ENCODE peak calls at places on chromosome 22, in four cellular contexts. U, T, V and H are unnamed samples.

GRCh38 chr22:47963660-47964059 is 1201.2 kb downstream of the TBC1D22A start:
- DNase-seq in T (no peak), U (no peak), V (no peak), H (no peak)

GRCh38 chr22:42743501-42743991 is 22.9 kb upstream of the A4GALT start:
- DNase-seq in T (no peak), V (no peak), U (peak), H (no peak)

GRCh38 chr22:20591295-20591645 is 83.9 kb downstream of the MED15 start:
- DNase-seq in U (no peak), T (no peak), V (no peak), H (no peak)

GRCh38 chr22:33747576-33748180 is 172.6 kb downstream of the LARGE1 start:
- DNase-seq in T (no peak), U (no peak), V (no peak), H (peak)

GRCh38 chr22:35761037-35761436 is 43.4 kb downstream of the APOL5 start:
- DNase-seq in T (no peak), V (no peak), U (peak), H (peak)

GRCh38 chr22:32828561-32828960 is 27.1 kb downstream of the TIMP3 start:
- DNase-seq in V (no peak), U (no peak), T (no peak), H (no peak)

GRCh38 chr22:41197046-41197807 is 7.9 kb upstream of the L3MBTL2 start:
- DNase-seq in V (peak), T (peak), U (peak), H (peak)

GRCh38 chr22:37089451-37089850 is 20.1 kb downstream of the TMPRSS6 start:
- DNase-seq in V (peak), U (no peak), T (no peak), H (no peak)

GRCh38 chr22:45224988-45225731 is 15.5 kb downstream of the KIAA0930 start:
- DNase-seq in V (no peak), T (no peak), U (no peak), H (no peak)

GRCh38 chr22:50726643-50727340 is 11.2 kb upstream of the ACR start:
- DNase-seq in U (peak), T (no peak), V (no peak), H (no peak)

GRCh38 chr22:23212061-23213030 is 32.0 kb downstream of the BCR start:
- DNase-seq in V (no peak), T (no peak), U (no peak), H (no peak)

GRCh38 chr22:20034143-20034542 is 13.2 kb downstream of the TANGO2 start:
- DNase-seq in U (no peak), V (no peak), T (no peak), H (no peak)

DNA sequence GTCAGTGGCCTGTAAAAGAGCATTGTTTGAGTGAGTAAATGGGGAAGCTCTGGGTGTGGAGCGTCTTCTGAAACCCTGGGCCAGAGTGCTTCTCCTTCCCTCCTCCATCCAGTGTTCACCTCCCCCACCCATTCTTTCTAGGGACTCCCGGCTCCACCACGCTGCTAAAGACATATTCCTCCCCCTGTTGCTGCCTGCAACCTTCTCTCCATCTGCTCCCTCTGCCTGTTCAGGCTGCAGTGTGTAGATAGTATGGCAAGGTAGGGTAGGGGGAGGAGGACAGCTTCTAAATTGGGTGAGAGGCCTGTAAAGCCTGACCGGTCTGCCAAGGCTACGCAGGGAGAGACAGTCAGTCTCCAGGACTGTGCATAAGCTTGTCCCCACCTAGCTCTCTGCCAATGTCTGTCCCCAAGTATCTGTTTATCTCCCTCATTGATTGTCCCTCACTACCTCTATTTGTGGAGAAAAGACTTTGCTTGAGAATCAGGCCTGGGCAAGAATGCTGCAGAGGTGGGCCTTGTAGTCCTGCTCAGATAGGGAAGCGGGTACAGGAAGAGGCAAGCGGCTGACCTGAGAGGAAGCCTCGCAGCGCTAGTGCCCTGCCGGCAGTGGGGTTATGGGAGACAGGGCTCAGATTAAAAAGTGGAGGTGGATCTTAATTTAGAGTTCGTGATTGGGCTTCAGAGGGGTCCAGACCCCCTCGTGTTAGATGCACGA is 905 bp upstream of the SEZ6L start:
- DNase-seq in U (no peak), V (no peak), T (no peak), H (peak)
- TF ChIP-seq FOXJ3 in U (no peak), V (no peak), T (no peak), H (no peak)

GRCh38 chr22:31637375-31637937 is 24.6 kb downstream of the PISD start:
- DNase-seq in U (no peak), T (no peak), V (no peak), H (no peak)
- TF ChIP-seq FOXJ3 in U (no peak), T (no peak), V (no peak), H (no peak)

GRCh38 chr22:39913886-39914285 is 13.0 kb downstream of the GRAP2 start:
- DNase-seq in T (no peak), V (no peak), U (no peak), H (peak)

GRCh38 chr22:39914584-39914983 is 13.7 kb downstream of the GRAP2 start:
- DNase-seq in V (no peak), U (no peak), T (no peak), H (no peak)

GRCh38 chr22:39917091-39917703 is 16.3 kb downstream of the GRAP2 start:
- DNase-seq in V (no peak), T (no peak), U (no peak), H (no peak)

GRCh38 chr22:39916496-39916895 is 15.6 kb downstream of the GRAP2 start:
- DNase-seq in T (no peak), U (no peak), V (no peak), H (no peak)

GRCh38 chr22:39915295-39915726 is 14.4 kb downstream of the GRAP2 start:
- DNase-seq in T (no peak), V (no peak), U (no peak), H (no peak)
- TF ChIP-seq FOXJ3 in T (no peak), V (no peak), U (no peak), H (no peak)

GRCh38 chr22:27298387-27299141 is 503.0 kb downstream of the MN1 start:
- DNase-seq in V (no peak), T (no peak), U (no peak), H (peak)
- TF ChIP-seq FOXJ3 in V (no peak), T (no peak), U (no peak), H (no peak)

DNA sequence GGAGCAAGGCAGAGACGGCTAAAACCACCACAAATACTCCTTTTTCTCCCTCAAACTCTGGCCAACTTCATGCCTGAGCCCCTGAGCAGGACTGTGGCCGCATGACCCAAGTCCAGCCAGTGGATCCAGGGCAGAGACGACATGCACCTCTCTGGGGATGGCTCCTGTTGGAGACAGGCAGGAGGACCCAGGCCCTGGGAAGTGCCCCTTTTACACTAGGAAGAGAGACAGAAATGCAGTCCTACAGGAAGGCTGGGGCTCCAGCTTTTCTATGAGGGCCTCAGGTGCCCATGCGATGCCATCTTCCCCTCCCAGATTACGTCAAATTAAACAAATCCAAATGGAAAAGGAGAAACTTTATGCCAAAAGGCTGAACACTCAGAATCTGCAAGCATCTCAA is 498.0 kb downstream of the BRD1 start:
- DNase-seq in U (no peak), T (no peak), V (no peak), H (no peak)
- TF ChIP-seq FOXJ3 in U (no peak), T (no peak), V (no peak), H (no peak)